ENCODE peak calls at places on chromosome 22, in five cellular contexts. D is OCI-LY7, C is choroid plexus epithelial cell, Z is adrenal gland, E is AG10803. B is an unnamed sample.

GRCh38 chr22:36790648-36791047 is 14.7 kb upstream of the IFT27 start:
- DNase-seq in D (no peak), C (no peak), Z (no peak), E (no peak), B (no peak)

GRCh38 chr22:39488563-39489083 is 13.5 kb upstream of the MIEF1 start:
- DNase-seq in D (no peak), C (no peak), Z (no peak), E (no peak), B (no peak)

GRCh38 chr22:47495102-47495501 is 732.7 kb downstream of the TBC1D22A start:
- DNase-seq in D (peak), C (no peak), Z (no peak), E (no peak), B (no peak)

GRCh38 chr22:27336151-27337090 is 465.1 kb downstream of the MN1 start:
- DNase-seq in D (no peak), C (no peak), Z (no peak), E (peak), B (no peak)

GRCh38 chr22:50694099-50694498 is 21.5 kb downstream of the SHANK3 start:
- DNase-seq in D (no peak), C (peak), Z (no peak), E (peak), B (no peak)

GRCh38 chr22:37043828-37044538 is 7.6 kb upstream of the KCTD17 start:
- DNase-seq in D (peak), C (peak), Z (peak), E (peak), B (no peak)

GRCh38 chr22:19607198-19608113 is 83.2 kb upstream of the CLDN5 start:
- DNase-seq in D (peak), C (peak), Z (no peak), E (no peak), B (no peak)

GRCh38 chr22:39489094-39490068 is 12.7 kb upstream of the MIEF1 start:
- DNase-seq in D (no peak), C (no peak), Z (no peak), E (no peak), B (no peak)

GRCh38 chr22:42353883-42354727 is 78.1 kb downstream of the NFAM1 start:
- DNase-seq in D (no peak), C (no peak), Z (no peak), E (peak), B (peak)

GRCh38 chr22:50676211-50676636 is 3.6 kb downstream of the SHANK3 start:
- DNase-seq in D (no peak), C (no peak), Z (no peak), E (no peak), B (no peak)

GRCh38 chr22:40818747-40819662 is at the start of gene SLC25A17:
- DNase-seq in D (peak), C (peak), Z (peak), E (peak), B (peak)

GRCh38 chr22:20606041-20606783 is 98.8 kb downstream of the MED15 start:
- DNase-seq in D (peak), C (peak), Z (peak), E (peak), B (no peak)

GRCh38 chr22:40665312-40665711 is 14.0 kb upstream of the MCHR1 start:
- DNase-seq in D (no peak), C (no peak), Z (no peak), E (peak), B (peak)

GRCh38 chr22:44291265-44292006 is 21.3 kb downstream of the SHISAL1 start:
- DNase-seq in D (no peak), C (no peak), Z (no peak), E (no peak), B (no peak)

GRCh38 chr22:46740910-46741785 is 3.1 kb upstream of the CERK start:
- DNase-seq in D (no peak), C (no peak), Z (no peak), E (no peak), B (no peak)

GRCh38 chr22:17281026-17281809 is 62.0 kb upstream of the ADA2 start:
- DNase-seq in D (no peak), C (no peak), Z (no peak), E (no peak), B (no peak)

GRCh38 chr22:50218996-50219727 is 18.4 kb downstream of the SELENOO start:
- DNase-seq in D (no peak), C (peak), Z (peak), E (peak), B (peak)

DNA sequence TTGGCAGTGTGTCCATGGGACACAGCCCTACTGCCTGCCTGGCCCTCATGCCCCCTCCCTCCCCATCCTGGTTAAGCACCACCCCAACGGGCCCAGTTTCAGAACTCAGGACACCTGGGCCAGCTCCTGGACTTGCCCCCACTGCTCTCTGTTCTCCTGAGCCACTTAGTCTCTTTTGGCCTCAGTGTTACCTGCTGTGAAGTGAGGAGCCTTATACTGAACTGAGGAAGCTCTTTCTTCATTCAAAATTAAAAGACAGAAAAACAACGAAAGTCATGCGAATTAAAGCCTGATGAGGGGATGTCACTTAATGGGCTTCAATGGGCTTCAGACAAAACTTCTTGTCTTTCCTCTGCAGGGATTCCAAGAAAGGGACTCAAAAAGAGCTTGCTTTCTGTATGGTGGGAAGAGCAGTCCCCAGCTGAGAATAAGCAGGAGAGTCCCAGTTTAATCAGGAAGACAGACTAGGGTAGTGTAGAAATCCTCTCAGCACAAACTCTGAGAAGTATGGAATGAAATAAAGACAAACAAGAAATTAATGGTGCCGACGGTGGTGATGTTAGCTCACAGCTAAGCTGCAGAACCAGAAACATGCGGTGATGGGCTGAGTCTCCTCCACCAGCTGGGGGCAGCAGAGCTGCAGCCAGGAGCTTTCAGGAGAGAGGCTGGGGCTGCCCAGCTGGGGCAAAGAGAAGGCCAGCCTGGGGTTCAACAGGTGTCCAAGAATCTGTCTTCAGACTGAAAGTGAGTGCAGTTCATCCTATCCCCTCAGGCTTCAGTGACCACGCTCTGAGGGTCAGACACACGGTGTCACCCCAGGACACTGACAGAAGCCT is 101.0 kb downstream of the GGTLC2 start:
- DNase-seq in D (peak), C (peak), Z (peak), E (peak), B (no peak)
- TF ChIP-seq CTCF in D (peak), C (peak), Z (peak), E (peak), B (peak)

GRCh38 chr22:35037089-35037488 is 28.9 kb upstream of the ISX start:
- DNase-seq in D (peak), C (no peak), Z (no peak), E (peak), B (no peak)
- TF ChIP-seq CTCF in D (peak), C (no peak), Z (no peak), E (peak), B (no peak)

DNA sequence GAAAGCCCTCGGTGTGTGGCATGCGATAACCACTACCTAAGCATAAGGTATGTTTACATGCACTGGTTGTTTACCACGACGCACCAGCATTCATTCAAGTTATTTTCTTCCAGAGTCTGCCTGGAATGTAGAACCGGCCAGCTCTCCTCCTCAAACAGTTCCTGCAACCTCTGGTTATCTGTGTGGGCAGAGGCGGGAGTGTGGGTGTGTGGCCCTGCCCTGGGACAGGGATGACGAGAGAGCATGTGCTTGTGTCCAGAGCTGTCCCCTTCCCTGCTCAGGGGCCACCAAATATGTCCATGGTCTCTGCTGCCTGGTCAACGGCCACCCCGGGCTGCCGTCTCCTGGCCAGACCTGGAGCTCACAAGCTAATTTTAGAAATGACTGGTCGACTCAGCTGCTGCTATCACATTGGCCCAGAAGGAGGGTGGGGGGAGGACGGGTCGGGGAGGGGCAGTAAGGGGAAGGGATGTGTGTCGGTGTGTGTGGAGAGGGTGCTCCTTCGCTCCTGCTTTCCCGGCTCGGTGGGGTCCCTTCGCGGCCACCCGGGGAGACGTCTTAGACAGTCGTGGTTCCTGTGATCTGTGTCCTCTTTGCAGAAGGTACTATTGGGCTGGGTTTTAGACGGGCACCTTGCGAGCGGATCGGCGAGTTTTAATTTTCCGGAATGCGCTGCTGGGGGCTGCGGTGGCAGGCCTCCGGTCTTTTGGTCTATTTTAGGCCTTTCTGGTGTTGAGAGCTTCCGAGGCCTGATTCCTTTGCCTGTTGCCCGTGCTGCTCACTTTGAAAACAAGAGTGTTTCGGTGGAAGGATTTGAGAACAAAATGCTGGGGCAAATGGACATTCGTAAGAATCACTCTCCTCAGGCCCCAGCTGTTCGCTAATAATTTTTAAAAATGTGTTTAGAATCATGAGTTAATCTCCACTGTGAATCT is at the start of gene MYO18B:
- DNase-seq in D (no peak), C (no peak), Z (no peak), E (no peak), B (no peak)
- TF ChIP-seq CTCF in D (no peak), C (no peak), Z (no peak), E (no peak), B (no peak)

GRCh38 chr22:30636226-30637077 is 871 bp downstream of the SLC35E4 start:
- DNase-seq in D (peak), C (no peak), Z (peak), E (peak), B (no peak)
- TF ChIP-seq CTCF in D (peak), C (no peak), Z (no peak), E (peak), B (no peak)

B was measured in AG09319.